ENCODE peak calls at places on chromosomes 1 and 21, in eight cellular contexts. L is heart right ventricle, A is stomach, D is aorta, Y is cardiac muscle cell, S is keratinocyte, Z is AG04450, P is MM.1S. J is an unnamed sample.

GRCh38 chr1:186463511-186463910 is 2.6 kb upstream of the PDC start:
- DNase-seq in Z (no peak), S (no peak), Y (no peak), P (no peak), A (no peak), D (no peak), L (no peak), J (no peak)

GRCh38 chr1:109079240-109079622 is 3.4 kb upstream of the TAF13 start:
- DNase-seq in Y (no peak), P (no peak), S (no peak), Z (no peak), A (no peak), D (no peak), L (no peak), J (no peak)

GRCh38 chr1:179554394-179554793 is 21.4 kb downstream of the NPHS2 start:
- DNase-seq in A (no peak), D (no peak), Z (no peak), Y (no peak), S (no peak), L (no peak), P (no peak), J (no peak)

GRCh38 chr1:85940621-85941306 is 215.8 kb downstream of the COL24A1 start:
- DNase-seq in L (no peak), Z (peak), A (no peak), S (no peak), D (no peak), Y (peak), P (no peak), J (no peak)

GRCh38 chr1:46094454-46094853 is 38.0 kb downstream of the PIK3R3 start:
- DNase-seq in P (no peak), L (no peak), A (no peak), D (no peak), Z (no peak), S (no peak), Y (peak), J (no peak)

GRCh38 chr1:51063121-51063520 is 38.9 kb upstream of the C1orf185 start:
- DNase-seq in Z (peak), L (no peak), S (peak), D (no peak), P (no peak), A (no peak), Y (peak), J (no peak)

GRCh38 chr1:70475023-70475422 is 64.0 kb downstream of the CTH start:
- DNase-seq in D (no peak), L (no peak), P (no peak), Y (no peak), Z (no peak), A (no peak), S (no peak), J (no peak)

GRCh38 chr1:19476440-19477190 is 8.7 kb downstream of the CAPZB start:
- DNase-seq in S (no peak), Z (no peak), D (peak), L (peak), Y (peak), A (no peak), P (no peak), J (no peak)

GRCh38 chr1:207803678-207804077 is 51.8 kb downstream of the CD46 start:
- DNase-seq in Z (no peak), D (no peak), L (no peak), A (no peak), P (no peak), S (no peak), Y (no peak), J (peak)

GRCh38 chr21:42113926-42114409 is 42.9 kb downstream of the UMODL1 start:
- DNase-seq in P (no peak), A (no peak), Z (no peak), L (no peak), D (peak), Y (no peak), S (no peak), J (peak)

GRCh38 chr21:42316891-42317290 is 1.7 kb upstream of the TFF3 start:
- DNase-seq in D (no peak), S (no peak), Y (no peak), A (no peak), Z (no peak), L (no peak), P (no peak), J (no peak)

GRCh38 chr1:155569988-155570592 is 7.5 kb upstream of the ASH1L start:
- DNase-seq in Y (peak), Z (no peak), L (no peak), P (no peak), A (no peak), S (no peak), D (no peak), J (no peak)

GRCh38 chr1:234139966-234140365 is 233.3 kb upstream of the COA6 start:
- DNase-seq in L (no peak), A (no peak), Y (peak), P (no peak), S (peak), D (no peak), Z (no peak), J (no peak)

GRCh38 chr1:8705104-8705503 is 112.3 kb downstream of the RERE start:
- DNase-seq in A (no peak), Y (no peak), S (no peak), L (no peak), Z (no peak), D (no peak), P (peak), J (no peak)

GRCh38 chr1:220776725-220777326 is 9.9 kb upstream of the MTARC1 start:
- DNase-seq in A (peak), S (no peak), Y (peak), P (peak), D (peak), Z (peak), L (peak), J (peak)

GRCh38 chr21:36693144-36694040 is 5.5 kb upstream of the SIM2 start:
- DNase-seq in S (no peak), P (no peak), A (no peak), Z (no peak), L (no peak), D (peak), Y (no peak), J (no peak)

GRCh38 chr1:62676606-62677356 is 11.4 kb downstream of the DOCK7 start:
- DNase-seq in Z (no peak), A (no peak), Y (no peak), D (no peak), P (no peak), L (no peak), S (no peak), J (no peak)

GRCh38 chr1:15848143-15848928 is 829 bp downstream of the SPEN start:
- DNase-seq in Z (no peak), L (peak), A (peak), D (peak), S (no peak), P (peak), Y (peak), J (no peak)

GRCh38 chr1:207938016-207938415 is 27.1 kb upstream of the CD34 start:
- DNase-seq in P (no peak), L (no peak), Z (no peak), A (peak), Y (peak), S (no peak), D (peak), J (no peak)

GRCh38 chr1:47024138-47024856 is 828 bp downstream of the CYP4X1 start:
- DNase-seq in Y (peak), P (no peak), L (no peak), S (no peak), Z (no peak), A (no peak), D (no peak), J (no peak)

GRCh38 chr21:15659768-15660423 is 69.9 kb upstream of the USP25 start:
- DNase-seq in D (no peak), L (no peak), S (no peak), Y (no peak), Z (no peak), P (no peak), A (no peak), J (no peak)

GRCh38 chr1:43836267-43836951 is 97.2 kb upstream of the ARTN start:
- DNase-seq in A (peak), P (peak), Y (peak), L (peak), S (peak), D (no peak), Z (no peak), J (no peak)

GRCh38 chr1:228280106-228280901 is 72.5 kb downstream of the OBSCN start:
- DNase-seq in L (no peak), S (no peak), P (no peak), D (no peak), Z (no peak), Y (no peak), A (no peak), J (no peak)

DNA sequence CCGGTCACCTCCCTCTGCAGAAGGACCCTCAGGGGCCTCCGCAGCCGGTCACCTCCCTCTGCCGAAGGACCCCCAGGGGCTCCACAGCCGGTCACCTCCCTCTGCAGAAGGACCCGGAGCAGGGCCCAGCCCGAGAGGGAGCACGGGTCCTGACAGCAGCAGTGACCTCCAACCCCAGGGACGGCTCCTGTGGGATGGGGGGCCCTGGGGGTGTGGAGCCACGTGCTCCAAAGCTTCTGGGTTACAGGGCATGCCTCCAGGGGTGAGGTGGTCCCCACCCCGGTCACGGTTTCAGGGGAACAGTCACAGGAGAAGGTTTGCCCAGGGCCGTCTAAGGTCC is 40.3 kb downstream of the SLC19A1 start:
- DNase-seq in P (no peak), Y (no peak), D (peak), L (no peak), A (no peak), S (no peak), Z (no peak), J (no peak)
- H3K27ac ChIP-seq in P (no peak), Y (no peak), D (no peak), L (no peak), A (no peak), S (no peak), Z (no peak), J (no peak)

GRCh38 chr1:33867684-33868083 is 3.8 kb downstream of the HMGB4 start:
- DNase-seq in D (no peak), L (no peak), Y (no peak), A (no peak), S (no peak), P (no peak), Z (no peak), J (no peak)
- H3K27ac ChIP-seq in D (no peak), L (no peak), Y (no peak), A (no peak), S (no peak), P (no peak), Z (no peak), J (no peak)

GRCh38 chr1:203629509-203630082 is 3.0 kb downstream of the ATP2B4 start:
- DNase-seq in D (peak), P (no peak), L (peak), A (peak), S (no peak), Y (peak), Z (no peak), J (peak)

GRCh38 chr1:203631349-203631748 is 4.7 kb downstream of the ATP2B4 start:
- DNase-seq in S (no peak), A (no peak), D (no peak), L (no peak), Z (no peak), P (no peak), Y (no peak), J (no peak)

GRCh38 chr1:203628997-203629508 is 2.4 kb downstream of the ATP2B4 start:
- DNase-seq in L (no peak), A (no peak), Z (no peak), Y (no peak), P (peak), S (no peak), D (no peak), J (no peak)

GRCh38 chr1:203631946-203632345 is 5.3 kb downstream of the ATP2B4 start:
- DNase-seq in Y (no peak), L (no peak), Z (no peak), P (no peak), S (no peak), A (no peak), D (no peak), J (no peak)

DNA sequence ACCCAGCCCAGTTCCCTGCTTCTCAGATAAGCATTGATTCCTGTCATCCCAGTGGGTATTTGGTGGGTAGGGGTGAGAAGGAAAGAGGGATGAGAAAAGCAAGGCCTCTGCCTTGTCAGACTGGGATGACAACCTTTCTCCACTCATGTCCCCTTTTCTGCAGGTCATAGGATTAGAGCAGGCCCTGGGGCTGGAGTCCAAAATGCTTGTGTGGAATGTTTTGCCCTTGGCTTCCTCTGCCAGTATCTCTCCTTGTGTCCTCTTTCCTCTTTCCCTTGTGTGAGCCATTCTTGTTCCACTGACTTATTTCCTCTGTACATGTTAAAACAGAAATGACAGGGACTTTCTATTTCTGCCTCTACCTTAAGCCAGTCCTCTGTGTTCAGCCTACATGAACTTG is 4.1 kb downstream of the ATP2B4 start:
- DNase-seq in S (no peak), D (no peak), A (no peak), Z (no peak), P (no peak), L (peak), Y (no peak), J (no peak)
- H3K27ac ChIP-seq in S (peak), D (no peak), A (peak), Z (no peak), P (no peak), L (peak), Y (no peak), J (peak)

GRCh38 chr21:25370311-25370744 is 237.0 kb downstream of the MRPL39 start:
- DNase-seq in S (peak), A (no peak), Y (peak), L (no peak), P (no peak), D (peak), Z (peak), J (no peak)
- H3K27ac ChIP-seq in S (peak), A (no peak), Y (no peak), L (no peak), P (no peak), D (no peak), Z (peak), J (no peak)

DNA sequence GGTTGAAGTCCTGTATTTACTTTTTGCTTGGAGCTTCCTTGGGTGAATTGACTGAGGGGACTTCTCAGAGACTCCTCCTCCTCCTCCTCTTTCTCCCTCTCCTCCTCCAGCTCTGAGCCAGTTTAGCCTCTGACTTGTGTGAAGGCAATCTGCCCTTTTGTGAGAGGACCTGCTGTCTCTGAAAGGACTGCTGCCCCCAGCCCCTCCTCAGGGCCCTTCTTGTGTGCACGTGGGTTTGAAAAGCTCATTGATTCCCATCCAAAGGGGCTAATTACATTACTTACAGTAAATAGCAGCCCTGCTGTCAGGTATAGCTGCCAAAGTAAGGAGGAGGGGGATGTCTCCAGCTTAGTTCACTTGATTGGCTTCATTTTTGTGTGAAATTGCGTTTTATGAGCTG is 2.0 kb upstream of the LHX9 start:
- DNase-seq in D (no peak), L (no peak), P (no peak), Y (no peak), Z (no peak), S (no peak), A (no peak), J (no peak)
- H3K27ac ChIP-seq in D (no peak), L (no peak), P (no peak), Y (no peak), Z (no peak), S (no peak), A (no peak), J (no peak)

DNA sequence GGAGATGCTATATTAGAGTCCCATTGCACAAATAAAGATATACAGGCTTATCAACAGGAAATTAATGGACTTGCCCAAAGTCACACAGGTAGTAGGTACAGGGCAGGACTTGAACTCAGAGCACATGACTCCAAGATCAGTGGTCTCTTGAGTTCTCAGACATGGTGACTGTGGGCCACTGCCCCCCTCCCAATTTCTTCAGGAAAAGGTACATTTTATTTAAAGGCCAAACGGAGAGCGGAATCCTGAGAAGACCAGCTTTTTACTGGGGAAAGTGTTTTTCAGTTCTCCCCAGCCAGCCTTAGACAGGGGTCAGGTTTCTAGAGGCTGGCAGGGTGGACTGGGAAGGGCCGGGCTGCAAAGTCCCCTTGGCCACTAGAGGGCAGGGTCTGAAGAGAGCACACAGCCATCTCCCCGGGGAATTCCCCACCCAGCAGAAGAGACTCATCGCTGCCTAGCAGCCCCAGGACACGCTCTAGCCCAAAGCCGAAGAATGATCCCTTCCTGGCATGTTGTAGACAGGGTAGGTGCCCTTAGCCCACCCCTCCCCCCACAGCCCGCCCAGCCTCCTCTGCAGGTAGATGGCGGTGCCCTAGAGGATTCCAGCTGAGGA is 29.7 kb downstream of the ACP6 start:
- DNase-seq in S (peak), Z (peak), A (peak), L (peak), P (peak), D (peak), Y (peak), J (no peak)
- H3K27ac ChIP-seq in S (no peak), Z (no peak), A (no peak), L (no peak), P (no peak), D (no peak), Y (peak), J (no peak)

GRCh38 chr1:93565496-93566221 is 116.0 kb downstream of the BCAR3 start:
- DNase-seq in P (no peak), D (no peak), Z (peak), Y (peak), S (no peak), A (no peak), L (no peak), J (no peak)

GRCh38 chr1:93571623-93572310 is 109.9 kb downstream of the BCAR3 start:
- DNase-seq in Z (no peak), A (no peak), D (no peak), S (no peak), L (no peak), Y (no peak), P (no peak), J (no peak)

GRCh38 chr1:93567255-93567918 is 114.2 kb downstream of the BCAR3 start:
- DNase-seq in P (no peak), A (no peak), Z (peak), L (peak), D (no peak), S (no peak), Y (peak), J (no peak)

GRCh38 chr1:93569479-93569878 is 112.2 kb downstream of the BCAR3 start:
- DNase-seq in S (no peak), D (no peak), A (no peak), L (no peak), P (no peak), Y (no peak), Z (no peak), J (no peak)

GRCh38 chr1:93566227-93566626 is 115.4 kb downstream of the BCAR3 start:
- DNase-seq in Y (peak), A (no peak), Z (no peak), S (no peak), D (no peak), L (peak), P (no peak), J (no peak)
- H3K27ac ChIP-seq in Y (no peak), A (peak), Z (no peak), S (no peak), D (no peak), L (peak), P (no peak), J (no peak)

DNA sequence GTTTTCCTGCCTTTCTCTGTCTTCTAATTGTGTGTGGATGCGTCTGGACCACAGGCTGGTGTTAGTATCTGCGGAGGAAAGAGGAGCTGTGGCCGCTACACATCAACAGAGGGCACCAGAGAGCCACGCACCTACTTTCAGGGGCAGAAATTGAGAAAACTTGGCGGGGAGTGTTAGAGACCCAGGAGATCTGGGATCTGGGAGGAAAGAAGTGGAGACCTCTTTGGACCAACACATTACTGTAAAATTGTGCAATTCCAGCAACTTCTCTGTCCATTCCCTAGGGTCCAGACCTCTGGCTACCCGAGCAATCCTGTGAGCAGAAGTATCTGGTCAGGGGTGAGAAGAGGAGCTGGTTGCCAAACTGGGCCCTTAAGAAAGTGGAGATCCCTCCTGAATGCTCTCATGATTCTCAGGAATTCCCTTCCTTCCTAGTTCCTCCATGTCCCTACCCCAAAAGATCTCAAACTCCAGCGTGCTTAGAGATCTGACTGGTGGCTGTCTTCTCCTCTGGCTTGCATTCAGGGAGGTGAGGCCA is 1.3 kb upstream of the KIRREL1 start:
- DNase-seq in Y (peak), L (peak), D (peak), A (peak), P (peak), S (no peak), Z (no peak), J (peak)
- H3K27ac ChIP-seq in Y (no peak), L (peak), D (no peak), A (peak), P (no peak), S (no peak), Z (no peak), J (peak)

DNA sequence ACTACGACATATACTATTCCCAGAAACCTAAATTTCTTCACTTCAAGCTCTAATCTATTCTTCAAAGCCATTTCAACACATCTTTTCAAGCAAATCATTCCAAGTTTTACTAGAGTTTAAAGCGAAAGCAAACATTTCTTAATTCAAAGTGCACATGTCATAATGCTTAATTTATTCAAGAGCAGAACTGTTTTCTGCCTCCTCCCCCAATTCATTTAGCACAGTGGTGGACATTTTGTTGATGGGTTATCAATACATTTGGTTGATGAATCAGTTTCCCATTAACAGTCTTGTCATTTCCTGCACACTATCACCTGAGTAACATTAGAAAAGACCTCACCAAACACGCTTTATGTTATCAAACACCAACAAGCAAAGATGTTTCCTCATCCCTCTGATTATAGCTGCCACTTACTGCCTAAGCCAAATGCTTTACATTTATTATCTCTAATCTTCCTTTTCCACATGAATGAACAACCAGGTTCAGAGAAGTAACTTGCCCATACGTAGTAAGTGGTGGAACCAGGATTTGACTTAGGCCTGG is 2.0 kb downstream of the SRSF4 start:
- DNase-seq in Y (peak), S (no peak), A (no peak), L (no peak), Z (no peak), D (no peak), P (no peak), J (no peak)
- H3K27ac ChIP-seq in Y (peak), S (peak), A (peak), L (peak), Z (no peak), D (no peak), P (no peak), J (peak)